ENCODE peak calls at places on chromosomes 2 and 18, in five cellular contexts. K is A549, F is fibroblast of lung, N is heart left ventricle, U is esophagus squamous epithelium. O is an unnamed sample. For H3K4me1, the result is how much of the 10 kb centered on the place peaks cover.

GRCh38 chr18:5057348-5058012 is 139.6 kb downstream of the AKAIN1 start:
- DNase-seq in K (peak), F (peak), N (peak), U (no peak), O (no peak)

GRCh38 chr18:34942276-34942675 is 98.9 kb upstream of the MAPRE2 start:
- DNase-seq in N (no peak), K (no peak), F (no peak), U (no peak), O (no peak)

GRCh38 chr2:200618590-200619021 is 32.8 kb downstream of the AOX1 start:
- DNase-seq in F (peak), U (no peak), K (no peak), N (no peak), O (no peak)

GRCh38 chr2:63772061-63772460 is 69.6 kb upstream of the UGP2 start:
- DNase-seq in U (no peak), K (no peak), F (no peak), N (no peak), O (no peak)

GRCh38 chr2:12155308-12156061 is 409.1 kb downstream of the LPIN1 start:
- DNase-seq in N (peak), F (peak), U (no peak), K (no peak), O (no peak)

GRCh38 chr2:201779996-201780673 is 598 bp downstream of the ALS2 start:
- DNase-seq in F (no peak), K (no peak), N (no peak), U (no peak), O (no peak)

GRCh38 chr2:224764565-224765236 is 48.5 kb upstream of the CCDC195 start:
- DNase-seq in K (no peak), U (no peak), F (no peak), N (no peak), O (no peak)

GRCh38 chr2:99837103-99837591 is 305.2 kb downstream of the AFF3 start:
- DNase-seq in N (no peak), F (no peak), K (no peak), U (no peak), O (no peak)

GRCh38 chr2:241354668-241355658 is 1.1 kb upstream of the FARP2 start:
- DNase-seq in F (peak), U (peak), N (peak), K (peak), O (peak)

GRCh38 chr2:162297925-162298552 is 20.4 kb downstream of the IFIH1 start:
- DNase-seq in N (no peak), F (peak), U (no peak), K (peak), O (peak)

GRCh38 chr18:62387257-62387656 is 62.1 kb downstream of the TNFRSF11A start:
- DNase-seq in F (no peak), N (no peak), K (no peak), U (no peak), O (no peak)

GRCh38 chr18:67456691-67457090 is 59.8 kb downstream of the DSEL start:
- DNase-seq in F (peak), K (no peak), N (no peak), U (no peak), O (no peak)

GRCh38 chr2:234673961-234674759 is 177.3 kb upstream of the ARL4C start:
- DNase-seq in U (no peak), N (no peak), F (peak), K (no peak), O (no peak)

GRCh38 chr2:231241755-231242507 is 43.5 kb downstream of the ARMC9 start:
- DNase-seq in K (no peak), N (no peak), U (no peak), F (peak), O (no peak)

GRCh38 chr2:75547345-75548035 is 13.2 kb downstream of the EVA1A start:
- DNase-seq in U (no peak), K (no peak), N (no peak), F (peak), O (no peak)

GRCh38 chr18:58309610-58310239 is 265.7 kb downstream of the NEDD4L start:
- DNase-seq in F (no peak), K (no peak), U (no peak), N (no peak), O (no peak)

GRCh38 chr18:58307441-58307840 is 263.4 kb downstream of the NEDD4L start:
- DNase-seq in U (no peak), F (no peak), N (no peak), K (no peak), O (no peak)

GRCh38 chr18:58308463-58308862 is 264.4 kb downstream of the NEDD4L start:
- DNase-seq in N (no peak), K (no peak), F (no peak), U (no peak), O (no peak)

GRCh38 chr18:58310517-58310916 is 266.5 kb downstream of the NEDD4L start:
- DNase-seq in N (peak), F (no peak), K (no peak), U (no peak), O (no peak)

DNA sequence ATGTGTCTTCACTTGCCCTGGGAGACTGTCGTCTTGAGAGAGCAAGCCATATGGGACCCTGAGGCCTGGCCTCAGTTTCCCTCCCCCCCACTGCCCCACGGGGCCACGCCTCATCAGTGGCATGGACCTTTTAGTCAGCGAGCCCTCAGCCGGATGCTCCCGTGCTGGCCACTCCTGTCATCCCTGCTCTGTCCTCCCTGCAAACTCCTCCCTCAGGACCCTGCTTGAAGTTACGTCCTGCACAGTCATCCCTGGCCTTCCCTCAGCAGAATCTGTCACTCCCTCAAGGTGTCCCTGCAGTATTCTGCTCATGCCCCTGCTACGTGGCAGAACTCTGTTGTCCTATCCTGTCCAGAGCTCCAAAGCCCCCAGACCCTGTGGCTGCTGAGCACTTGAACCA is 265.1 kb downstream of the NEDD4L start:
- DNase-seq in U (no peak), F (no peak), K (no peak), N (no peak), O (no peak)
- H3K4me1 ChIP-seq in U (under half), F (under half), K (under half), N (under half), O (under half)

DNA sequence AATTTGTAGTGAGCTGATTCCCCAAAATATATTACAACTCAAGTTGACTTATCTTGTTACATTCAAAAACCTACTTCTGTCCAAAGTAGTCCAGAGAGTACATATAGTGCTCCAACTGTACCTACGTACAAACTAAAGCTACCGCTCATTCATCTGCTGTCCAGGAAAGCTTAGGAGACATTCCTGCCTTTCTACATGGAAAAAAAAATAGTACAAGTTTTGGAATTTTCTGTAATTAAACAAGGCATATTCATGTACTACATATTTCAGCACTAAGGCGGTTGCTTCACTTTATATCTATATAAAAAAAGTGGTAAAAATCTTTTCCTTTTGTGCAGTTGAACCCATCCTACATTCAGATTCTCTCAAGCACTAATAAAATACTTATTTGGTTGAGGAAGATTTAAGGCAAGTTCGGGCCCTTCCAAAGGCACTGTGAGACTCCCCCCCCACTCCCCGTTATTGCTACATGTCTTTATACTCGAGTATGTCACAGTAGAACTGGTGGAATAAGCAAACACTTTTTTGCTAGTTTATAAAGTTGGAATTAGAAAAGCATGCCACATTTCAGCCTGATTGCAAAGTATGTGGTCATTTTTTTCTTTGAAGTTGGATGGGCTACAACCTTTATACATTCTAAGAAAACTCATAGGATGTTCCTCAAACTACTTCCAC is 3.8 kb downstream of the ZFP36L2 start:
- DNase-seq in N (no peak), U (no peak), K (no peak), F (peak), O (no peak)
- H3K4me1 ChIP-seq in N (under half), U (under half), K (half or more), F (under half), O (under half)

GRCh38 chr2:23123686-23124085 is 261.3 kb upstream of the KLHL29 start:
- DNase-seq in F (no peak), K (no peak), U (no peak), N (no peak), O (no peak)

GRCh38 chr2:23124214-23124735 is 260.7 kb upstream of the KLHL29 start:
- DNase-seq in K (no peak), F (no peak), N (no peak), U (no peak), O (no peak)

GRCh38 chr2:23131066-23131575 is 253.9 kb upstream of the KLHL29 start:
- DNase-seq in F (no peak), U (no peak), N (no peak), K (no peak), O (no peak)

GRCh38 chr2:23128684-23129292 is 256.2 kb upstream of the KLHL29 start:
- DNase-seq in K (no peak), U (no peak), N (no peak), F (no peak), O (no peak)

GRCh38 chr2:23127465-23127864 is 257.5 kb upstream of the KLHL29 start:
- DNase-seq in N (no peak), F (no peak), U (no peak), K (no peak), O (no peak)
- H3K4me1 ChIP-seq in N (under half), F (under half), U (under half), K (under half), O (under half)

GRCh38 chr2:218326315-218326714 is 30.3 kb upstream of the CATIP start:
- DNase-seq in K (no peak), U (no peak), F (no peak), N (no peak), O (no peak)
- H3K4me1 ChIP-seq in K (under half), U (under half), F (under half), N (under half), O (under half)

O was measured in ascending aorta.